ENCODE peak calls at places on chromosomes 2 and 18, in nine cellular contexts. One of them, this sample, is unnamed.

GRCh38 chr2:240425697-240426096 is 9.8 kb upstream of the GPC1 start:
- DNase-seq in right lobe of liver: no peak
- DNase-seq in B cell: no peak
- DNase-seq in activated B cell treated with CpG ODN at 0.5 μM for 24 hours: no peak
- DNase-seq in mucosa of descending colon: no peak
- DNase-seq in breast epithelium: no peak
- DNase-seq in stomach: peak
- DNase-seq in choroid plexus epithelial cell: no peak
- DNase-seq in progenitor cell of endocrine pancreas: no peak
- DNase-seq in this sample: no peak

GRCh38 chr2:99818842-99819241 is 323.5 kb downstream of the AFF3 start:
- DNase-seq in mucosa of descending colon: no peak
- DNase-seq in choroid plexus epithelial cell: peak
- DNase-seq in activated B cell treated with CpG ODN at 0.5 μM for 24 hours: no peak
- DNase-seq in right lobe of liver: no peak
- DNase-seq in stomach: no peak
- DNase-seq in breast epithelium: no peak
- DNase-seq in progenitor cell of endocrine pancreas: no peak
- DNase-seq in B cell: no peak
- DNase-seq in this sample: no peak

GRCh38 chr18:26863122-26863879 is 2.2 kb downstream of the AQP4 start:
- DNase-seq in mucosa of descending colon: peak
- DNase-seq in stomach: peak
- DNase-seq in choroid plexus epithelial cell: no peak
- DNase-seq in right lobe of liver: peak
- DNase-seq in activated B cell treated with CpG ODN at 0.5 μM for 24 hours: no peak
- DNase-seq in B cell: no peak
- DNase-seq in breast epithelium: peak
- DNase-seq in progenitor cell of endocrine pancreas: peak
- DNase-seq in this sample: no peak

GRCh38 chr18:23921716-23922285 is 92.8 kb upstream of the TTC39C start:
- DNase-seq in progenitor cell of endocrine pancreas: no peak
- DNase-seq in stomach: no peak
- DNase-seq in B cell: no peak
- DNase-seq in activated B cell treated with CpG ODN at 0.5 μM for 24 hours: no peak
- DNase-seq in choroid plexus epithelial cell: no peak
- DNase-seq in breast epithelium: no peak
- DNase-seq in right lobe of liver: no peak
- DNase-seq in mucosa of descending colon: no peak
- DNase-seq in this sample: no peak

GRCh38 chr2:143083636-143084035 is 45.6 kb upstream of the ARHGAP15 start:
- DNase-seq in choroid plexus epithelial cell: peak
- DNase-seq in mucosa of descending colon: no peak
- DNase-seq in right lobe of liver: no peak
- DNase-seq in breast epithelium: no peak
- DNase-seq in stomach: no peak
- DNase-seq in B cell: no peak
- DNase-seq in activated B cell treated with CpG ODN at 0.5 μM for 24 hours: no peak
- DNase-seq in progenitor cell of endocrine pancreas: no peak
- DNase-seq in this sample: no peak

GRCh38 chr2:232959139-232959538 is 53.9 kb downstream of the NGEF start:
- DNase-seq in activated B cell treated with CpG ODN at 0.5 μM for 24 hours: no peak
- DNase-seq in choroid plexus epithelial cell: no peak
- DNase-seq in mucosa of descending colon: no peak
- DNase-seq in B cell: no peak
- DNase-seq in breast epithelium: no peak
- DNase-seq in stomach: no peak
- DNase-seq in right lobe of liver: no peak
- DNase-seq in progenitor cell of endocrine pancreas: no peak
- DNase-seq in this sample: no peak

GRCh38 chr2:11637546-11637945 is 32.4 kb downstream of the NTSR2 start:
- DNase-seq in activated B cell treated with CpG ODN at 0.5 μM for 24 hours: no peak
- DNase-seq in B cell: no peak
- DNase-seq in progenitor cell of endocrine pancreas: no peak
- DNase-seq in choroid plexus epithelial cell: no peak
- DNase-seq in breast epithelium: no peak
- DNase-seq in stomach: no peak
- DNase-seq in mucosa of descending colon: no peak
- DNase-seq in right lobe of liver: no peak
- DNase-seq in this sample: no peak

GRCh38 chr2:88657131-88657530 is 29.9 kb upstream of the EIF2AK3 start:
- DNase-seq in stomach: no peak
- DNase-seq in mucosa of descending colon: no peak
- DNase-seq in activated B cell treated with CpG ODN at 0.5 μM for 24 hours: no peak
- DNase-seq in right lobe of liver: no peak
- DNase-seq in breast epithelium: no peak
- DNase-seq in progenitor cell of endocrine pancreas: no peak
- DNase-seq in B cell: no peak
- DNase-seq in choroid plexus epithelial cell: peak
- DNase-seq in this sample: no peak

GRCh38 chr2:9373047-9373446 is 50.3 kb downstream of the ITGB1BP1 start:
- DNase-seq in breast epithelium: no peak
- DNase-seq in activated B cell treated with CpG ODN at 0.5 μM for 24 hours: no peak
- DNase-seq in choroid plexus epithelial cell: no peak
- DNase-seq in right lobe of liver: no peak
- DNase-seq in progenitor cell of endocrine pancreas: no peak
- DNase-seq in B cell: no peak
- DNase-seq in mucosa of descending colon: no peak
- DNase-seq in stomach: no peak
- DNase-seq in this sample: no peak

GRCh38 chr2:37874470-37874869 is 50.6 kb upstream of the RMDN2 start:
- DNase-seq in progenitor cell of endocrine pancreas: no peak
- DNase-seq in B cell: no peak
- DNase-seq in breast epithelium: no peak
- DNase-seq in mucosa of descending colon: no peak
- DNase-seq in activated B cell treated with CpG ODN at 0.5 μM for 24 hours: no peak
- DNase-seq in stomach: no peak
- DNase-seq in choroid plexus epithelial cell: no peak
- DNase-seq in right lobe of liver: no peak
- DNase-seq in this sample: no peak

GRCh38 chr2:28691774-28692281 is 59.8 kb upstream of the PPP1CB start:
- DNase-seq in right lobe of liver: no peak
- DNase-seq in choroid plexus epithelial cell: peak
- DNase-seq in stomach: peak
- DNase-seq in mucosa of descending colon: no peak
- DNase-seq in activated B cell treated with CpG ODN at 0.5 μM for 24 hours: no peak
- DNase-seq in progenitor cell of endocrine pancreas: no peak
- DNase-seq in B cell: no peak
- DNase-seq in breast epithelium: no peak
- DNase-seq in this sample: no peak

GRCh38 chr2:156892449-156893335 is 364.8 kb upstream of the GALNT5 start:
- DNase-seq in choroid plexus epithelial cell: peak
- DNase-seq in breast epithelium: no peak
- DNase-seq in activated B cell treated with CpG ODN at 0.5 μM for 24 hours: no peak
- DNase-seq in right lobe of liver: no peak
- DNase-seq in B cell: no peak
- DNase-seq in mucosa of descending colon: no peak
- DNase-seq in progenitor cell of endocrine pancreas: no peak
- DNase-seq in stomach: no peak
- DNase-seq in this sample: no peak

DNA sequence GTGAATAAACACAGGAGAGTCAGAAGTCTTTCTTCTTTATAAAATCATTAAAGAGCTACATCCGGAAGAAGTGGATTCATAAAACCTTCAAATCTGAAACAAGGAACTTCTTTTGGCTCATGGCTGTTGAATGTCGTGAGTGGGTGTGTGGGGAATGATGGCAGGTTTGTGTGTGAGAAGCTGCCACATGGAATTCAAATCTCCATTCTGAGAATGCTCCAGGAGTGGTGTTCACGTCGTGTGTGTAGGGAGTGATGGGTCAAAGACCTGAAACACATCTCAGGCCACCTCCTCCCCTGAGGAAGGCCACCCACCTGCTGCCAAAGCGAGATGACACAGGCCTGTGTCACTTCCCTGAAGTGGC is 28.9 kb downstream of the FAM228A start:
- DNase-seq in B cell: no peak
- DNase-seq in choroid plexus epithelial cell: no peak
- DNase-seq in mucosa of descending colon: no peak
- DNase-seq in stomach: no peak
- DNase-seq in breast epithelium: no peak
- DNase-seq in progenitor cell of endocrine pancreas: no peak
- DNase-seq in activated B cell treated with CpG ODN at 0.5 μM for 24 hours: no peak
- DNase-seq in right lobe of liver: no peak
- DNase-seq in this sample: no peak
- TF ChIP-seq CTCF in B cell: no peak
- TF ChIP-seq CTCF in choroid plexus epithelial cell: no peak
- TF ChIP-seq CTCF in mucosa of descending colon: no peak
- TF ChIP-seq CTCF in stomach: no peak
- TF ChIP-seq CTCF in breast epithelium: no peak
- TF ChIP-seq CTCF in progenitor cell of endocrine pancreas: no peak
- TF ChIP-seq CTCF in activated B cell treated with CpG ODN at 0.5 μM for 24 hours: no peak
- TF ChIP-seq CTCF in right lobe of liver: no peak
- TF ChIP-seq CTCF in this sample: no peak

GRCh38 chr2:135258193-135258592 is 206.1 kb downstream of the RAB3GAP1 start:
- DNase-seq in progenitor cell of endocrine pancreas: no peak
- DNase-seq in stomach: no peak
- DNase-seq in mucosa of descending colon: no peak
- DNase-seq in choroid plexus epithelial cell: no peak
- DNase-seq in activated B cell treated with CpG ODN at 0.5 μM for 24 hours: no peak
- DNase-seq in breast epithelium: no peak
- DNase-seq in B cell: no peak
- DNase-seq in right lobe of liver: no peak
- DNase-seq in this sample: no peak
- TF ChIP-seq CTCF in progenitor cell of endocrine pancreas: no peak
- TF ChIP-seq CTCF in stomach: no peak
- TF ChIP-seq CTCF in mucosa of descending colon: no peak
- TF ChIP-seq CTCF in choroid plexus epithelial cell: no peak
- TF ChIP-seq CTCF in activated B cell treated with CpG ODN at 0.5 μM for 24 hours: no peak
- TF ChIP-seq CTCF in breast epithelium: no peak
- TF ChIP-seq CTCF in B cell: no peak
- TF ChIP-seq CTCF in right lobe of liver: no peak
- TF ChIP-seq CTCF in this sample: no peak

DNA sequence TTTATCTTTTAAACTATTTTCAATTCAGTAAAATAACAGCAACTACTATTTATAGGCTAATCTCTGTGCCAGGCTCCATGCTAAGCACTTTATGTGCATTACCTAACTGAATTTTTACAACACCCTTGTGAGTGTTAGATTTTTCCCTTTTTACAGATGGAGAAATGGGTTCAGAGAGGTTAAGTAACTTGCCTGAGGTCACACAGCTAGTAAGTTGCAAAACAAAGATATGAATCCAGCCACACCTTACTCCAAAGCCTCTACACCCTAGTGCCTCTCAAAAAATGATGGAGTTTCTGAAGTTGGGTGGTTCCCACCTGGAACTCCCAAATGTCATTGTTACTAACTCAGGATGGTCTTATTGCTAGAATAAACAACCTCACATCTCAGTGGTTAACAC is 60.8 kb downstream of the RHOB start:
- DNase-seq in stomach: no peak
- DNase-seq in activated B cell treated with CpG ODN at 0.5 μM for 24 hours: no peak
- DNase-seq in progenitor cell of endocrine pancreas: no peak
- DNase-seq in choroid plexus epithelial cell: no peak
- DNase-seq in B cell: no peak
- DNase-seq in right lobe of liver: no peak
- DNase-seq in breast epithelium: no peak
- DNase-seq in mucosa of descending colon: no peak
- DNase-seq in this sample: no peak
- TF ChIP-seq CTCF in stomach: no peak
- TF ChIP-seq CTCF in activated B cell treated with CpG ODN at 0.5 μM for 24 hours: no peak
- TF ChIP-seq CTCF in progenitor cell of endocrine pancreas: no peak
- TF ChIP-seq CTCF in choroid plexus epithelial cell: no peak
- TF ChIP-seq CTCF in B cell: no peak
- TF ChIP-seq CTCF in right lobe of liver: no peak
- TF ChIP-seq CTCF in breast epithelium: no peak
- TF ChIP-seq CTCF in mucosa of descending colon: no peak
- TF ChIP-seq CTCF in this sample: no peak

GRCh38 chr2:141105763-141106162 is 1025.1 kb downstream of the LRP1B start:
- DNase-seq in progenitor cell of endocrine pancreas: no peak
- DNase-seq in mucosa of descending colon: no peak
- DNase-seq in breast epithelium: no peak
- DNase-seq in stomach: no peak
- DNase-seq in B cell: no peak
- DNase-seq in activated B cell treated with CpG ODN at 0.5 μM for 24 hours: no peak
- DNase-seq in choroid plexus epithelial cell: peak
- DNase-seq in right lobe of liver: no peak
- DNase-seq in this sample: no peak

GRCh38 chr2:141113301-141113700 is 1017.5 kb downstream of the LRP1B start:
- DNase-seq in stomach: no peak
- DNase-seq in activated B cell treated with CpG ODN at 0.5 μM for 24 hours: no peak
- DNase-seq in right lobe of liver: no peak
- DNase-seq in choroid plexus epithelial cell: no peak
- DNase-seq in progenitor cell of endocrine pancreas: no peak
- DNase-seq in mucosa of descending colon: no peak
- DNase-seq in B cell: no peak
- DNase-seq in breast epithelium: no peak
- DNase-seq in this sample: no peak

DNA sequence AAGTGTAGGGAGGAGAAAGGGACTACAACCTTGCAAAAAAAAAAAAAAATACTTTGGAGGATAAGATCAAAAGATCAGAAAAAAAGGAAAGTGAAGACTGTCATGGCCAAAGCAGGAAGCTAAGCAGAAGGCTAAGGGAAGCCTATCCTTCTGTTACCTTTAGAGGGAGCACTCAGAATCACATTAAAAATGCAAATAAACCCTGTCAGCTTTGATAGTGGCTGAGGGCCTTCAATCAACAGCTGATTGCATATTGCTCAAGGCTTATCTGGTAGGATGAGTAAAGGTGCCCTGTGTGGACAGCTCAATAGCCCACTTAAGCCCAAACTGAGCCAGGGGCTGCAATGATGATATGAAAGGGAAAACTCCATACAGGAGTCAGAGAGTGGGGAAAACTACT is 1021.2 kb downstream of the LRP1B start:
- DNase-seq in progenitor cell of endocrine pancreas: no peak
- DNase-seq in mucosa of descending colon: no peak
- DNase-seq in breast epithelium: no peak
- DNase-seq in stomach: no peak
- DNase-seq in choroid plexus epithelial cell: peak
- DNase-seq in activated B cell treated with CpG ODN at 0.5 μM for 24 hours: no peak
- DNase-seq in B cell: no peak
- DNase-seq in right lobe of liver: no peak
- DNase-seq in this sample: no peak
- TF ChIP-seq CTCF in progenitor cell of endocrine pancreas: peak
- TF ChIP-seq CTCF in mucosa of descending colon: no peak
- TF ChIP-seq CTCF in breast epithelium: no peak
- TF ChIP-seq CTCF in stomach: no peak
- TF ChIP-seq CTCF in choroid plexus epithelial cell: peak
- TF ChIP-seq CTCF in activated B cell treated with CpG ODN at 0.5 μM for 24 hours: no peak
- TF ChIP-seq CTCF in B cell: no peak
- TF ChIP-seq CTCF in right lobe of liver: peak
- TF ChIP-seq CTCF in this sample: no peak

DNA sequence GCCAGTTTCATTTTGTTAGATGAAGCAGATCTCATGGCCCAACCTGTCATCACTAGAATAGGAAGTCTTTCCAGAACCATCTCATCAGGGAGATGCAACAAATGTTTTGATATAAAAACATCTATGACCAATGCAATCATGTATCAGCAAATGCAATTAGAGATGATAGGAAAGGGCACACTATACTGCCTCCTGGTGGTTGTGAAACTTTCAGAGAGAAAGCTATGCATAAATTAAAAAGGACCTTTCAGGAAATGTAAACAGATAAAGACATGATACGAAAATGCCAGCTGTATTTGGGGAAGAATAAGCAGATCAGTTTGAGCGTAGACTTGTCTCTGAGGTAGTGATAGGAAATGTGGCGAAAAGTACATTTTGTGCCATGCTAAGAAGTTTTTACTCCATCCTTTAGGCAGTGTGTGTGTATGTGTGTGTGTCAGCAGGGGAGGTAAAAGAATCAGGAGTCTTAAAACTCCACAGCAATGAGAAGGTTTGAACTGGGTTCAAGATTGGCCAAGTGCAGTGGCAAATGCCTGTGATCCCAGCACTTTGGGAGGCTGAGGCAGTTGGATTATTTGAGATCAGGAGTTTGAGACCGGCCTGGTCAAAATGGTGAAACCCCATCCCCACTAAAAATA is 479.3 kb downstream of the CPS1 start:
- DNase-seq in breast epithelium: no peak
- DNase-seq in activated B cell treated with CpG ODN at 0.5 μM for 24 hours: no peak
- DNase-seq in stomach: no peak
- DNase-seq in choroid plexus epithelial cell: peak
- DNase-seq in progenitor cell of endocrine pancreas: no peak
- DNase-seq in mucosa of descending colon: no peak
- DNase-seq in B cell: no peak
- DNase-seq in right lobe of liver: no peak
- DNase-seq in this sample: no peak
- TF ChIP-seq CTCF in breast epithelium: no peak
- TF ChIP-seq CTCF in activated B cell treated with CpG ODN at 0.5 μM for 24 hours: no peak
- TF ChIP-seq CTCF in stomach: peak
- TF ChIP-seq CTCF in choroid plexus epithelial cell: peak
- TF ChIP-seq CTCF in progenitor cell of endocrine pancreas: peak
- TF ChIP-seq CTCF in mucosa of descending colon: no peak
- TF ChIP-seq CTCF in B cell: peak
- TF ChIP-seq CTCF in right lobe of liver: peak
- TF ChIP-seq CTCF in this sample: no peak